ENCODE peak calls at places on chromosomes 16 and 17, in four cellular contexts. Y is endodermal cell; V is central memory CD4-positive, alpha-beta T cell; W is epithelial cell of esophagus. F is an unnamed sample.

GRCh38 chr16:2090481-2090797 is 42.7 kb downstream of the TSC2 start:
- DNase-seq in V (no peak), Y (no peak), W (no peak), F (peak)

GRCh38 chr17:1947229-1947742 is 77.8 kb downstream of the RTN4RL1 start:
- DNase-seq in W (no peak), Y (no peak), V (no peak), F (no peak)

GRCh38 chr16:11208916-11209665 is 46.9 kb downstream of the SOCS1 start:
- DNase-seq in V (no peak), Y (no peak), W (peak), F (no peak)

GRCh38 chr16:88779406-88780099 is 5.5 kb downstream of the PIEZO1 start:
- DNase-seq in W (no peak), Y (no peak), V (no peak), F (no peak)

GRCh38 chr17:69828087-69828486 is 246.9 kb upstream of the KCNJ16 start:
- DNase-seq in Y (no peak), V (no peak), W (no peak), F (no peak)

GRCh38 chr16:3020604-3021448 is 658 bp downstream of the TNFRSF12A start:
- DNase-seq in Y (peak), W (peak), V (peak), F (peak)

GRCh38 chr17:13589658-13590057 is 12.1 kb downstream of the HS3ST3A1 start:
- DNase-seq in V (no peak), W (no peak), Y (no peak), F (no peak)

GRCh38 chr16:50881331-50881830 is 139.5 kb downstream of the CYLD start:
- DNase-seq in V (no peak), Y (peak), W (no peak), F (no peak)

GRCh38 chr17:52201764-52202571 is 43.5 kb upstream of the CA10 start:
- DNase-seq in V (no peak), W (no peak), Y (no peak), F (no peak)

GRCh38 chr16:2586241-2586640 is 48.4 kb downstream of the PDPK1 start:
- DNase-seq in W (no peak), Y (peak), V (no peak), F (no peak)

GRCh38 chr17:39104046-39104445 is 47.4 kb downstream of the PLXDC1 start:
- DNase-seq in V (no peak), W (no peak), Y (no peak), F (no peak)

GRCh38 chr16:7246578-7246977 is 86.1 kb upstream of the RBFOX1 start:
- DNase-seq in Y (peak), W (no peak), V (no peak), F (no peak)

GRCh38 chr17:28717578-28718316 is at the start of gene RAB34:
- DNase-seq in W (peak), V (no peak), Y (peak), F (no peak)

GRCh38 chr17:76684756-76685155 is 26.0 kb downstream of the MXRA7 start:
- DNase-seq in Y (no peak), W (no peak), V (no peak), F (no peak)